ENCODE peak calls at places on chromosomes 7 and 10, in five cellular contexts. One of them, this sample, is unnamed.

GRCh38 chr7:28953628-28954027 is 4.5 kb downstream of the TRIL start:
- DNase-seq in EL: peak; percentile 37
- DNase-seq in NCI-H2081: no peak
- DNase-seq in RPMI8226: no peak
- DNase-seq in fibroblast of lung: peak; percentile 89
- DNase-seq in this sample: no peak

GRCh38 chr10:15344876-15345285 is 26.2 kb downstream of the FAM171A1 start:
- DNase-seq in EL: no peak
- DNase-seq in NCI-H2081: peak; percentile 29
- DNase-seq in RPMI8226: no peak
- DNase-seq in fibroblast of lung: peak; percentile 80
- DNase-seq in this sample: no peak

GRCh38 chr10:127977368-127978009 is 70.6 kb downstream of the PTPRE start:
- DNase-seq in EL: peak; percentile 79
- DNase-seq in NCI-H2081: no peak
- DNase-seq in RPMI8226: no peak
- DNase-seq in fibroblast of lung: peak; percentile 80
- DNase-seq in this sample: no peak

GRCh38 chr7:135710417-135711138 is 17.4 kb downstream of the SLC13A4 start:
- DNase-seq in EL: no peak
- DNase-seq in NCI-H2081: no peak
- DNase-seq in RPMI8226: peak; percentile 24
- DNase-seq in fibroblast of lung: no peak
- DNase-seq in this sample: no peak

GRCh38 chr7:157136372-157136771 is 2.4 kb upstream of the UBE3C start:
- DNase-seq in EL: peak; percentile 79
- DNase-seq in NCI-H2081: no peak
- DNase-seq in RPMI8226: peak; percentile 51
- DNase-seq in fibroblast of lung: peak; percentile 72
- DNase-seq in this sample: no peak

GRCh38 chr7:117072620-117073118 is 119.4 kb downstream of the ST7 start:
- DNase-seq in EL: no peak
- DNase-seq in NCI-H2081: peak; percentile 73
- DNase-seq in RPMI8226: no peak
- DNase-seq in fibroblast of lung: peak; percentile 64
- DNase-seq in this sample: no peak

GRCh38 chr10:86872757-86873156 is 84.7 kb downstream of the MMRN2 start:
- DNase-seq in EL: no peak
- DNase-seq in NCI-H2081: no peak
- DNase-seq in RPMI8226: no peak
- DNase-seq in fibroblast of lung: no peak
- DNase-seq in this sample: no peak

GRCh38 chr7:31811650-31812461 is 124.8 kb downstream of the PPP1R17 start:
- DNase-seq in EL: peak; percentile 80
- DNase-seq in NCI-H2081: no peak
- DNase-seq in RPMI8226: no peak
- DNase-seq in fibroblast of lung: peak; percentile 50
- DNase-seq in this sample: no peak

GRCh38 chr10:72800000-72800740 is 93.4 kb upstream of the OIT3 start:
- DNase-seq in EL: peak; percentile 21
- DNase-seq in NCI-H2081: no peak
- DNase-seq in RPMI8226: no peak
- DNase-seq in fibroblast of lung: peak; percentile 47
- DNase-seq in this sample: no peak

GRCh38 chr7:103857435-103857834 is 132.0 kb downstream of the RELN start:
- DNase-seq in EL: no peak
- DNase-seq in NCI-H2081: peak; percentile 80
- DNase-seq in RPMI8226: no peak
- DNase-seq in fibroblast of lung: no peak
- DNase-seq in this sample: no peak

GRCh38 chr10:53601260-53601875 is 828.8 kb upstream of the MBL2 start:
- DNase-seq in EL: peak; percentile 2
- DNase-seq in NCI-H2081: peak; percentile 31
- DNase-seq in RPMI8226: peak; percentile 25
- DNase-seq in fibroblast of lung: peak; percentile 70
- DNase-seq in this sample: peak; percentile 9

GRCh38 chr10:113292086-113292485 is 260.8 kb upstream of the HABP2 start:
- DNase-seq in EL: no peak
- DNase-seq in NCI-H2081: no peak
- DNase-seq in RPMI8226: no peak
- DNase-seq in fibroblast of lung: no peak
- DNase-seq in this sample: no peak

GRCh38 chr10:90179696-90180407 is 478.5 kb downstream of the KIF20B start:
- DNase-seq in EL: peak; percentile 88
- DNase-seq in NCI-H2081: no peak
- DNase-seq in RPMI8226: no peak
- DNase-seq in fibroblast of lung: peak; percentile 99
- DNase-seq in this sample: no peak

GRCh38 chr10:125449571-125449970 is 233.4 kb downstream of the TEX36 start:
- DNase-seq in EL: no peak
- DNase-seq in NCI-H2081: no peak
- DNase-seq in RPMI8226: no peak
- DNase-seq in fibroblast of lung: no peak
- DNase-seq in this sample: no peak

GRCh38 chr10:25725917-25726716 is 207.9 kb upstream of the MYO3A start:
- DNase-seq in EL: peak; percentile 49
- DNase-seq in NCI-H2081: peak; percentile 48
- DNase-seq in RPMI8226: peak; percentile 61
- DNase-seq in fibroblast of lung: peak; percentile 50
- DNase-seq in this sample: peak; percentile 67

GRCh38 chr10:102152545-102152890 is 329 bp downstream of the NOLC1 start:
- DNase-seq in EL: no peak
- DNase-seq in NCI-H2081: no peak
- DNase-seq in RPMI8226: peak; percentile 52
- DNase-seq in fibroblast of lung: no peak
- DNase-seq in this sample: no peak

GRCh38 chr10:25177754-25178135 is 2.9 kb downstream of the GPR158 start:
- DNase-seq in EL: no peak
- DNase-seq in NCI-H2081: no peak
- DNase-seq in RPMI8226: no peak
- DNase-seq in fibroblast of lung: no peak
- DNase-seq in this sample: no peak

GRCh38 chr7:44711528-44711927 is 37.1 kb upstream of the ZMIZ2 start:
- DNase-seq in EL: no peak
- DNase-seq in NCI-H2081: no peak
- DNase-seq in RPMI8226: no peak
- DNase-seq in fibroblast of lung: no peak
- DNase-seq in this sample: no peak